ENCODE peak calls at places on chromosomes 12 and 14, in eight cellular contexts. W is esophagus squamous epithelium, U is A549, F is astrocyte, E is cardiac muscle cell, M is uterus, D is type B pancreatic cell, I is fibroblast of mammary gland. G is an unnamed sample.

GRCh38 chr14:40271480-40271879 is 839.2 kb upstream of the FBXO33 start:
- DNase-seq in F (no peak), U (no peak), M (no peak), I (no peak), E (no peak), W (no peak), D (no peak), G (no peak)

GRCh38 chr14:94110552-94111181 is at the start of gene IFI27:
- DNase-seq in D (peak; percentile 47), M (peak; percentile 53), F (peak; percentile 43), W (no peak), U (no peak), E (peak; percentile 66), I (peak; percentile 94), G (no peak)

GRCh38 chr12:109777544-109777943 is 55.7 kb downstream of the TRPV4 start:
- DNase-seq in F (no peak), U (peak; percentile 86), D (no peak), W (no peak), M (no peak), E (peak; percentile 13), I (peak; percentile 26), G (peak; percentile 78)

GRCh38 chr14:75877292-75877691 is 104.5 kb downstream of the TGFB3 start:
- DNase-seq in F (peak; percentile 99), E (peak; percentile 97), I (peak; percentile 99), M (no peak), D (no peak), W (no peak), U (no peak), G (no peak)

GRCh38 chr14:104784846-104785707 is 10.5 kb downstream of the AKT1 start:
- DNase-seq in I (no peak), D (no peak), E (no peak), U (no peak), F (no peak), W (no peak), M (no peak), G (no peak)

GRCh38 chr14:66918527-66918926 is 270.7 kb upstream of the GARIN2 start:
- DNase-seq in D (no peak), F (no peak), I (no peak), E (no peak), W (no peak), U (no peak), M (no peak), G (no peak)

GRCh38 chr12:94123127-94123526 is 25.2 kb upstream of the PLXNC1 start:
- DNase-seq in E (no peak), F (no peak), W (no peak), U (no peak), D (no peak), I (no peak), M (no peak), G (no peak)

GRCh38 chr12:684416-684815 is 21.2 kb upstream of the NINJ2 start:
- DNase-seq in U (no peak), M (no peak), E (no peak), I (no peak), D (no peak), W (no peak), F (no peak), G (no peak)

GRCh38 chr14:58593977-58594376 is 43.8 kb upstream of the DACT1 start:
- DNase-seq in I (no peak), W (no peak), D (no peak), U (no peak), E (no peak), M (no peak), F (no peak), G (no peak)

GRCh38 chr12:28800129-28800528 is 348.9 kb upstream of the FAR2 start:
- DNase-seq in E (no peak), I (no peak), F (no peak), D (no peak), U (no peak), W (no peak), M (no peak), G (no peak)

GRCh38 chr14:93892923-93893549 is 34.1 kb upstream of the FAM181A start:
- DNase-seq in F (peak; percentile 17), U (peak; percentile 54), E (peak; percentile 64), M (peak; percentile 82), D (peak; percentile 88), I (peak; percentile 49), W (no peak), G (peak; percentile 71)

GRCh38 chr14:51816031-51816430 is 44.4 kb upstream of the GNG2 start:
- DNase-seq in U (no peak), M (no peak), F (no peak), D (no peak), E (no peak), I (no peak), W (no peak), G (no peak)

GRCh38 chr14:23183479-23183878 is at the start of gene SLC7A8:
- DNase-seq in U (no peak), F (no peak), D (no peak), W (no peak), E (no peak), I (no peak), M (peak; percentile 89), G (no peak)

GRCh38 chr12:94644141-94644575 is 6.2 kb downstream of the TMCC3 start:
- DNase-seq in I (peak; percentile 89), W (no peak), D (no peak), F (peak; percentile 68), M (no peak), U (no peak), E (peak; percentile 65), G (no peak)

GRCh38 chr12:71576546-71576945 is 87.1 kb downstream of the ZFC3H1 start:
- DNase-seq in D (no peak), M (no peak), E (no peak), W (no peak), U (no peak), I (no peak), F (no peak), G (no peak)
- TF ChIP-seq CTCF in D (no peak), M (no peak), E (no peak), W (no peak), U (no peak), I (no peak), F (no peak), G (no peak)

DNA sequence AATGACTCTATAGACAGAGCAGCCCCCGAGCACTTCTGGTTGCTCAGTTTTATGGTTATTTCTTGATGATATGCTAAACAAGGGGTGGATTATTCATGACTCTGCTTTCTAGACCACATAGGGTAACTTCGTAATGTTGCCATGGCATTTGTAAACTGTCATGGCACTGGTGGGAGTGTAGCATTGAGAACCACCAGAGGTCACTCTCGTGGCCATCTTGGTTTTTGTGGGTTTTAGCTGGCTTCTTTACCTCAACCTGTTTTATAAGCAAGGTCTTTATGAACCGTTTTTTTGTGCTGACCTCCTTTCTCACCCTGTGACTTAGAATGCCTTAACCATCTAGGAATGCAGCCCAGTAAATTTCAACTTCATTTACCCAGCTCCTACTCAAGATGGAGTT is 1036.2 kb upstream of the FLRT2 start:
- DNase-seq in E (peak; percentile 5), F (peak; percentile 23), M (no peak), I (no peak), D (no peak), W (no peak), U (no peak), G (no peak)
- TF ChIP-seq CTCF in E (no peak), F (no peak), M (no peak), I (no peak), D (no peak), W (no peak), U (no peak), G (no peak)

GRCh38 chr12:79448816-79449215 is 241.9 kb downstream of the PAWR start:
- DNase-seq in E (no peak), W (no peak), F (no peak), I (no peak), M (no peak), D (no peak), U (no peak), G (no peak)
- TF ChIP-seq CTCF in E (no peak), W (no peak), F (no peak), I (no peak), M (no peak), D (no peak), U (no peak), G (no peak)

DNA sequence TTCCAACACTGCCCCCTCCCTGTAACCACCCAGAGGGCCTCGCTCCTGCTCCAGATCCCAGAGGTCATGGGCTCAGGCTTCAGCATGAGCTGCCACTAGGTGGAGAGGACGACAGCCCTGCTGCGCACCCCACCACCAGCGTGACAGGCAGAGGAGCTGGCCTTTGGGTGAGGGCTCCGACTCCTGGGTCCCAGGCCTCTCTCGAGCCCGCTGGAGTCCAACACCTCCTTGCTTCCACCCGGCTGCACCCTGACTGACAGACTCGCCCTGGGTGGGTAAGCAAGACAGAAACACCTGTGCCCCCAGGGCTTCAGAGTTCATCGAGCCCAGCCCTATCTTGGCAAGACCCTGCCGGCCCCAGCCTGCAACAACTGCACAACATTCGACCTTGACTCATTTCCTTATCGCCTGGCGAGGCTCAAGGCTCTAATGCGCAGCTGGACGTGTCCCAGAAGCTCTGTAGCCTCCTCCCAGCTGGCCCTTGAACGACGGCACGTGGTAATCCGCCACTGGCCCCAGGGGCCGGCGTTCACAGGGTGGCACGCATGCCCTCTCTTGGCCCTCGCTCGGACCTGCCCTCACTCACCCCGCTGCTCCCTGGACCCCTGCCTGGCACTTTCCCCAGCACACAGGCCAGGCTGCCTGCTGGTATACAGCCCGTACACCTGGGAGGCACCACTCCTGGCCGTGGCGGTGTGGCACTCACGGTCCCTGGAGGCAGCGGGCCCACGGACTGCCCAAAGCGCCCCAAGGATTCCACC is 28.0 kb downstream of the VPS37B start:
- DNase-seq in U (peak; percentile 48), M (no peak), F (no peak), W (no peak), E (no peak), I (no peak), D (no peak), G (no peak)
- TF ChIP-seq CTCF in U (peak; percentile 21), M (no peak), F (no peak), W (peak; percentile 41), E (peak; percentile 9), I (no peak), D (peak; percentile 43), G (peak; percentile 23)

GRCh38 chr12:52395761-52396434 is 10.2 kb downstream of the KRT82 start:
- DNase-seq in M (peak; percentile 62), I (peak; percentile 76), E (peak; percentile 75), W (no peak), F (no peak), D (no peak), U (peak; percentile 43), G (no peak)
- TF ChIP-seq CTCF in M (no peak), I (peak; percentile 29), E (peak; percentile 37), W (peak; percentile 42), F (no peak), D (peak; percentile 60), U (peak; percentile 40), G (peak; percentile 17)

GRCh38 chr12:116863275-116863767 is 17.9 kb downstream of the HRK start:
- DNase-seq in F (peak; percentile 46), M (no peak), U (no peak), D (no peak), W (no peak), E (no peak), I (peak; percentile 77), G (no peak)
- TF ChIP-seq CTCF in F (peak; percentile 51), M (no peak), U (peak; percentile 46), D (peak; percentile 73), W (no peak), E (peak; percentile 52), I (peak; percentile 61), G (peak; percentile 55)